ENCODE peak calls at places on chromosomes 13 and 19, in seven cellular contexts. X, V, Y, D, K, G and M are unnamed samples.
A peak's percentile ranks its signal among the peaks of the same experiment; 100 is the strongest.

GRCh38 chr13:102774210-102774560 is 599 bp upstream of the TEX30 start:
- DNase-seq in X (no peak), V (no peak), Y (no peak), D (no peak), K (no peak), G (no peak), M (no peak)

GRCh38 chr13:53368948-53369347 is 340.3 kb downstream of the OLFM4 start:
- DNase-seq in X (no peak), V (no peak), Y (no peak), D (no peak), K (no peak), G (no peak), M (no peak)

GRCh38 chr13:91135949-91136348 is 211.5 kb upstream of the MIR17HG start:
- DNase-seq in X (no peak), V (no peak), Y (no peak), D (no peak), K (no peak), G (no peak), M (no peak)

GRCh38 chr19:1858412-1859081 is 4.8 kb downstream of the KLF16 start:
- DNase-seq in X (no peak), V (no peak), Y (no peak), D (no peak), K (no peak), G (no peak), M (no peak)

GRCh38 chr13:79392882-79393563 is 13.0 kb downstream of the RBM26 start:
- DNase-seq in X (peak; percentile 71), V (no peak), Y (peak; percentile 49), D (peak; percentile 32), K (no peak), G (peak; percentile 92), M (no peak)

GRCh38 chr19:8684001-8684902 is 14.3 kb downstream of the ACTL9 start:
- DNase-seq in X (no peak), V (no peak), Y (no peak), D (no peak), K (no peak), G (no peak), M (no peak)

GRCh38 chr13:73162912-73163911 is 104.4 kb downstream of the KLF5 start:
- DNase-seq in X (no peak), V (no peak), Y (no peak), D (no peak), K (no peak), G (no peak), M (no peak)

GRCh38 chr19:35063940-35064818 is 22.7 kb downstream of the HPN start:
- DNase-seq in X (peak; percentile 58), V (no peak), Y (no peak), D (peak; percentile 66), K (no peak), G (peak; percentile 67), M (peak; percentile 40)

GRCh38 chr13:31090921-31091624 is 70.6 kb downstream of the HSPH1 start:
- DNase-seq in X (peak; percentile 34), V (no peak), Y (no peak), D (no peak), K (peak; percentile 47), G (no peak), M (no peak)

GRCh38 chr19:56111601-56112312 is 9.3 kb downstream of the ZNF787 start:
- DNase-seq in X (no peak), V (no peak), Y (peak; percentile 87), D (no peak), K (no peak), G (no peak), M (no peak)

GRCh38 chr19:8454218-8454617 is 9.4 kb downstream of the HNRNPM start:
- DNase-seq in X (no peak), V (no peak), Y (no peak), D (no peak), K (no peak), G (no peak), M (no peak)

GRCh38 chr13:113001251-113002140 is 32.5 kb downstream of the MCF2L start:
- DNase-seq in X (peak; percentile 40), V (peak; percentile 65), Y (no peak), D (no peak), K (no peak), G (peak; percentile 4), M (peak; percentile 31)

GRCh38 chr19:17328517-17329060 is 6.1 kb downstream of the ANO8 start:
- DNase-seq in X (no peak), V (no peak), Y (no peak), D (no peak), K (no peak), G (no peak), M (no peak)

GRCh38 chr19:45152504-45153338 is 8.1 kb downstream of the NKPD1 start:
- DNase-seq in X (peak; percentile 43), V (no peak), Y (peak; percentile 65), D (peak; percentile 40), K (no peak), G (peak; percentile 34), M (peak; percentile 31)

GRCh38 chr13:44211753-44212152 is 161.9 kb upstream of the SERP2 start:
- DNase-seq in X (no peak), V (no peak), Y (no peak), D (no peak), K (no peak), G (no peak), M (no peak)

GRCh38 chr19:52190679-52191293 is 934 bp downstream of the PPP2R1A start:
- DNase-seq in X (peak; percentile 66), V (no peak), Y (no peak), D (peak; percentile 43), K (no peak), G (peak; percentile 40), M (peak; percentile 59)

GRCh38 chr19:1206733-1207301 is 1.2 kb downstream of the STK11 start:
- DNase-seq in X (no peak), V (no peak), Y (peak; percentile 42), D (peak; percentile 26), K (no peak), G (no peak), M (peak; percentile 29)

GRCh38 chr13:106533940-106534843 is 1.3 kb downstream of the EFNB2 start:
- DNase-seq in X (peak; percentile 74), V (peak; percentile 75), Y (no peak), D (peak; percentile 58), K (peak; percentile 79), G (peak; percentile 74), M (peak; percentile 83)

GRCh38 chr13:40631605-40632004 is 34.8 kb downstream of the FOXO1 start:
- DNase-seq in X (no peak), V (no peak), Y (no peak), D (no peak), K (no peak), G (no peak), M (no peak)

GRCh38 chr19:14078406-14078805 is 5.8 kb downstream of the MISP3 start:
- DNase-seq in X (no peak), V (no peak), Y (no peak), D (peak; percentile 66), K (no peak), G (no peak), M (no peak)

GRCh38 chr19:55600336-55601028 is 394 bp downstream of the ZNF524 start:
- DNase-seq in X (peak; percentile 54), V (peak; percentile 77), Y (no peak), D (no peak), K (no peak), G (peak; percentile 42), M (no peak)

GRCh38 chr13:30499338-30499737 is 33.6 kb upstream of the HMGB1 start:
- DNase-seq in X (no peak), V (no peak), Y (no peak), D (no peak), K (no peak), G (peak; percentile 8), M (no peak)

GRCh38 chr19:49987159-49987698 is 26.3 kb upstream of the SIGLEC11 start:
- DNase-seq in X (peak; percentile 90), V (peak; percentile 58), Y (peak; percentile 92), D (peak; percentile 95), K (no peak), G (peak; percentile 91), M (peak; percentile 94)